ENCODE peak calls at places on chromosomes 2 and 18, in eight cellular contexts. U is choroid plexus epithelial cell; P is T-helper 2 cell; G is WTC11; L is spleen; K is astrocyte; B is CD8-positive, alpha-beta memory T cell; T is NCI-H69. X is an unnamed sample.

GRCh38 chr2:56801214-56801613 is 617.4 kb downstream of the CCDC85A start:
- DNase-seq in U (no peak), P (no peak), G (no peak), L (no peak), K (no peak), B (no peak), T (no peak), X (no peak)

GRCh38 chr2:196125596-196125995 is 45.8 kb downstream of the STK17B start:
- DNase-seq in U (peak; percentile 33), P (no peak), G (no peak), L (no peak), K (peak; percentile 16), B (no peak), T (no peak), X (peak; percentile 69)

GRCh38 chr18:35267161-35267651 is 22.8 kb downstream of the ZSCAN30 start:
- DNase-seq in U (peak; percentile 72), P (peak; percentile 41), G (peak; percentile 83), L (peak; percentile 93), K (peak; percentile 56), B (peak; percentile 64), T (peak; percentile 98), X (peak; percentile 89)

GRCh38 chr2:151483546-151483945 is 73.8 kb downstream of the RIF1 start:
- DNase-seq in U (no peak), P (no peak), G (no peak), L (no peak), K (no peak), B (no peak), T (no peak), X (no peak)

GRCh38 chr2:179141206-179141605 is 91.3 kb upstream of the CCDC141 start:
- DNase-seq in U (no peak), P (no peak), G (no peak), L (no peak), K (no peak), B (no peak), T (no peak), X (no peak)

GRCh38 chr18:12885500-12885899 is 1.5 kb upstream of the PTPN2 start:
- DNase-seq in U (no peak), P (no peak), G (no peak), L (no peak), K (no peak), B (no peak), T (no peak), X (peak; percentile 85)

GRCh38 chr2:235247001-235247400 is 246.8 kb upstream of the AGAP1 start:
- DNase-seq in U (no peak), P (no peak), G (no peak), L (no peak), K (no peak), B (no peak), T (no peak), X (no peak)

GRCh38 chr18:66506178-66506577 is 97.7 kb downstream of the CDH19 start:
- DNase-seq in U (no peak), P (no peak), G (no peak), L (no peak), K (no peak), B (no peak), T (no peak), X (no peak)

GRCh38 chr2:1011018-1011405 is 60.4 kb downstream of the SNTG2 start:
- DNase-seq in U (no peak), P (no peak), G (no peak), L (no peak), K (no peak), B (no peak), T (no peak), X (no peak)

GRCh38 chr2:230714122-230714453 is 1.4 kb downstream of the CAB39 start:
- DNase-seq in U (peak; percentile 84), P (no peak), G (no peak), L (no peak), K (peak; percentile 70), B (peak; percentile 9), T (peak; percentile 17), X (peak; percentile 47)

GRCh38 chr2:174931724-174932123 is 73.5 kb downstream of the CHN1 start:
- DNase-seq in U (peak; percentile 59), P (no peak), G (no peak), L (no peak), K (peak; percentile 87), B (no peak), T (no peak), X (peak; percentile 40)

GRCh38 chr18:79494936-79495335 is 99.2 kb downstream of the NFATC1 start:
- DNase-seq in U (no peak), P (no peak), G (no peak), L (peak; percentile 61), K (no peak), B (no peak), T (no peak), X (no peak)

GRCh38 chr2:7648381-7648780 is 731.2 kb downstream of the RNF144A start:
- DNase-seq in U (no peak), P (no peak), G (no peak), L (no peak), K (no peak), B (no peak), T (no peak), X (no peak)

GRCh38 chr2:177031435-177032222 is 181.0 kb upstream of the HNRNPA3 start:
- DNase-seq in U (no peak), P (no peak), G (no peak), L (no peak), K (no peak), B (no peak), T (peak; percentile 92), X (peak; percentile 32)